ENCODE peak calls at places on chromosomes 16 and 17, in five cellular contexts. R, C, Q, F and G are unnamed samples. For H3K9me3, the result is how much of the 10 kb centered on the place peaks cover.

GRCh38 chr16:66921758-66922450 is 3.2 kb upstream of the CDH16 start:
- DNase-seq in R (no peak), C (no peak), Q (no peak), F (no peak), G (no peak)

GRCh38 chr17:78753316-78754250 is 28.5 kb downstream of the CYTH1 start:
- DNase-seq in R (no peak), C (peak), Q (no peak), F (no peak), G (no peak)

GRCh38 chr17:65041518-65041917 is 15.0 kb downstream of the GNA13 start:
- DNase-seq in R (no peak), C (no peak), Q (no peak), F (no peak), G (no peak)

GRCh38 chr17:68101992-68102758 is 66.6 kb downstream of the KPNA2 start:
- DNase-seq in R (no peak), C (no peak), Q (no peak), F (no peak), G (peak)

GRCh38 chr16:13957197-13958078 is 37.5 kb downstream of the ERCC4 start:
- DNase-seq in R (peak), C (peak), Q (no peak), F (no peak), G (peak)

GRCh38 chr17:63293310-63293709 is 152.8 kb downstream of the CYB561 start:
- DNase-seq in R (no peak), C (peak), Q (no peak), F (no peak), G (peak)

GRCh38 chr17:4514779-4515178 is 16.1 kb downstream of the SPNS2 start:
- DNase-seq in R (no peak), C (no peak), Q (no peak), F (no peak), G (no peak)

GRCh38 chr17:56389356-56389755 is 204.1 kb upstream of the NOG start:
- DNase-seq in R (no peak), C (no peak), Q (no peak), F (no peak), G (no peak)

GRCh38 chr17:66426397-66427033 is 124.1 kb downstream of the PRKCA start:
- DNase-seq in R (no peak), C (peak), Q (peak), F (no peak), G (no peak)

GRCh38 chr16:46706642-46707041 is 17.2 kb downstream of the ORC6 start:
- DNase-seq in R (no peak), C (no peak), Q (no peak), F (no peak), G (no peak)

GRCh38 chr16:47561286-47561685 is 100.2 kb downstream of the PHKB start:
- DNase-seq in R (no peak), C (no peak), Q (no peak), F (no peak), G (no peak)

GRCh38 chr17:29412780-29413565 is 22.8 kb downstream of the TAOK1 start:
- DNase-seq in R (no peak), C (peak), Q (no peak), F (peak), G (peak)

DNA sequence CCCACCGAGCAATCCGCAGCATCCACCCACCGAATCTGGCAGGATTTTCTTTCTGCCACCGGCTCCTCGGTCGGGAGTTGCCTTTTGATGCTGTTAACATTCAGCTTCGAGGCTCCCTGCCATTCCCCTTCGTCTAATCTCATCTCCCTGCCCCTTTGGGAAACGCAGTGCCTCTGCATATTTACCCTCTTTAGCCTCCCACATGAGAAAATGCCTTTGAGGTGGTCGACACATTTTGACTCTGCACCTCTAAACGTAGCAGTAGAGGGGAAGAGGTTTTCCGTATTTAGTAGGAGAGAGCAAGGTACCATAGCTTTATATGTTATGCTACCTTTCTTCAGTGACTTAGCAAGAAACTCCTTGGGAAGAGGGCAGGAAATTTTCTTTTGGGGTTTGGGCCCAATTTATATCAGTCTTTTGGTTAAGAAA is 1.2 kb downstream of the PAFAH1B1 start:
- DNase-seq in R (peak), C (no peak), Q (no peak), F (no peak), G (no peak)
- H2BK15ac ChIP-seq in R (peak), C (peak), Q (no peak), F (no peak), G (no peak)

GRCh38 chr16:54540525-54541180 is 254.1 kb upstream of the IRX3 start:
- DNase-seq in R (no peak), C (no peak), Q (no peak), F (no peak), G (no peak)

GRCh38 chr16:54546481-54546880 is 259.9 kb upstream of the IRX3 start:
- DNase-seq in R (no peak), C (no peak), Q (no peak), F (no peak), G (no peak)

GRCh38 chr16:54544553-54545180 is 258.1 kb upstream of the IRX3 start:
- DNase-seq in R (no peak), C (no peak), Q (no peak), F (no peak), G (no peak)

GRCh38 chr16:54545890-54546476 is 259.4 kb upstream of the IRX3 start:
- DNase-seq in R (no peak), C (no peak), Q (no peak), F (no peak), G (no peak)

GRCh38 chr16:54542805-54543504 is 256.4 kb upstream of the IRX3 start:
- DNase-seq in R (no peak), C (no peak), Q (no peak), F (no peak), G (no peak)
- H3K9me3 ChIP-seq in R (under half), C (under half), Q (under half), F (under half), G (under half)

GRCh38 chr16:8869212-8869987 is 594 bp upstream of the CARHSP1 start:
- DNase-seq in R (no peak), C (no peak), Q (peak), F (no peak), G (peak)
- H4K91ac ChIP-seq in R (no peak), C (peak), Q (no peak), F (peak), G (peak)

GRCh38 chr16:381788-382717 is at the start of gene PGAP6:
- DNase-seq in R (no peak), C (peak), Q (no peak), F (peak), G (peak)
- H2BK15ac ChIP-seq in R (peak), C (no peak), Q (no peak), F (peak), G (peak)

GRCh38 chr16:53183442-53183841 is 128.7 kb downstream of the CHD9 start:
- DNase-seq in R (no peak), C (peak), Q (no peak), F (no peak), G (no peak)
- H3K9me3 ChIP-seq in R (under half), C (under half), Q (under half), F (under half), G (under half)

GRCh38 chr17:8376302-8377067 is at the start of gene KRABD2:
- DNase-seq in R (peak), C (peak), Q (peak), F (peak), G (peak)
- H4K91ac ChIP-seq in R (no peak), C (peak), Q (no peak), F (peak), G (peak)